ENCODE peak calls at places on chromosome 1, in four cellular contexts. T is adrenal gland, V is stomach, B is heart left ventricle. P is an unnamed sample. For H3K9me3, the result is how much of the 10 kb centered on the place peaks cover.

GRCh38 chr1:22916469-22916817 is 56.2 kb downstream of the LACTBL1 start:
- DNase-seq in V (no peak), B (no peak), T (no peak), P (peak)

GRCh38 chr1:223831755-223832636 is 13.8 kb downstream of the TP53BP2 start:
- DNase-seq in V (no peak), B (no peak), T (no peak), P (no peak)

GRCh38 chr1:119676571-119677206 is 28.6 kb upstream of the ZNF697 start:
- DNase-seq in B (no peak), V (no peak), T (no peak), P (peak)

GRCh38 chr1:40848530-40849189 is 13.5 kb downstream of the CITED4 start:
- DNase-seq in B (peak), T (peak), V (peak), P (peak)

GRCh38 chr1:205064741-205065316 is 19.4 kb downstream of the TMEM81 start:
- DNase-seq in T (no peak), V (no peak), B (no peak), P (no peak)

GRCh38 chr1:118504867-118505266 is 319.8 kb upstream of the SPAG17 start:
- DNase-seq in V (peak), T (peak), B (peak), P (no peak)

GRCh38 chr1:85884372-85885035 is 176.3 kb upstream of the ZNHIT6 start:
- DNase-seq in B (no peak), T (no peak), V (no peak), P (no peak)

GRCh38 chr1:39189592-39190041 is 14.9 kb upstream of the MACF1 start:
- DNase-seq in V (no peak), B (no peak), T (no peak), P (no peak)

GRCh38 chr1:56502700-56503245 is 76.6 kb downstream of the PLPP3 start:
- DNase-seq in T (peak), B (no peak), V (no peak), P (no peak)

GRCh38 chr1:1873186-1873585 is 17.7 kb downstream of the GNB1 start:
- DNase-seq in B (peak), V (peak), T (peak), P (no peak)

GRCh38 chr1:99481391-99481996 is 164.4 kb upstream of the PALMD start:
- DNase-seq in B (peak), V (no peak), T (peak), P (no peak)

GRCh38 chr1:230140221-230141001 is 73.4 kb downstream of the GALNT2 start:
- DNase-seq in T (no peak), B (peak), V (no peak), P (peak)

GRCh38 chr1:109282497-109282951 is 421 bp downstream of the PSRC1 start:
- DNase-seq in T (no peak), V (no peak), B (no peak), P (no peak)

GRCh38 chr1:205247130-205247921 is 19.6 kb downstream of the TMCC2 start:
- DNase-seq in B (no peak), V (no peak), T (no peak), P (no peak)

GRCh38 chr1:241203817-241204216 is 153.2 kb downstream of the RGS7 start:
- DNase-seq in T (no peak), B (no peak), V (no peak), P (no peak)

GRCh38 chr1:11804666-11805453 is 904 bp downstream of the MTHFR start:
- DNase-seq in T (peak), V (peak), B (peak), P (no peak)

GRCh38 chr1:246760426-246761347 is 36.5 kb downstream of the SCCPDH start:
- DNase-seq in T (no peak), B (no peak), V (no peak), P (no peak)

GRCh38 chr1:220917535-220918209 is 38.4 kb downstream of the HLX start:
- DNase-seq in B (no peak), T (no peak), V (no peak), P (no peak)

GRCh38 chr1:83508485-83509151 is 490.3 kb downstream of the TTLL7 start:
- DNase-seq in B (peak), T (peak), V (no peak), P (peak)

GRCh38 chr1:170707959-170708666 is 44.2 kb downstream of the PRRX1 start:
- DNase-seq in V (no peak), B (no peak), T (peak), P (no peak)

GRCh38 chr1:225655509-225656258 is 2.8 kb upstream of the ENAH start:
- DNase-seq in T (peak), V (peak), B (peak), P (peak)

GRCh38 chr1:85089203-85089602 is 40.9 kb upstream of the MCOLN3 start:
- DNase-seq in T (no peak), B (no peak), V (no peak), P (no peak)

GRCh38 chr1:243962541-243962940 is 88.5 kb upstream of the ZBTB18 start:
- DNase-seq in V (no peak), B (no peak), T (no peak), P (no peak)

GRCh38 chr1:31866450-31866801 is 50.6 kb upstream of the SPOCD1 start:
- DNase-seq in T (no peak), B (no peak), V (no peak), P (no peak)

GRCh38 chr1:171912509-171913185 is 71.3 kb downstream of the DNM3 start:
- DNase-seq in T (no peak), B (no peak), V (no peak), P (no peak)

GRCh38 chr1:206479164-206480125 is 9.2 kb downstream of the IKBKE start:
- DNase-seq in V (peak), T (peak), B (peak), P (peak)

GRCh38 chr1:245279346-245279745 is 124.6 kb downstream of the KIF26B start:
- DNase-seq in B (no peak), V (no peak), T (no peak), P (no peak)

GRCh38 chr1:93620841-93621210 is 60.8 kb downstream of the BCAR3 start:
- DNase-seq in V (peak), B (no peak), T (no peak), P (no peak)

GRCh38 chr1:155974208-155975165 is 3.9 kb downstream of the ARHGEF2 start:
- DNase-seq in T (no peak), B (no peak), V (no peak), P (no peak)

GRCh38 chr1:87673748-87674147 is 345.1 kb downstream of the LMO4 start:
- DNase-seq in V (no peak), B (no peak), T (no peak), P (no peak)

GRCh38 chr1:198880397-198880796 is 241.6 kb downstream of the PTPRC start:
- DNase-seq in V (no peak), T (no peak), B (no peak), P (no peak)

GRCh38 chr1:198880818-198881597 is 242.2 kb downstream of the PTPRC start:
- DNase-seq in T (peak), V (no peak), B (no peak), P (no peak)

GRCh38 chr1:198879711-198880306 is 241.0 kb downstream of the PTPRC start:
- DNase-seq in B (no peak), V (no peak), T (no peak), P (no peak)

GRCh38 chr1:198878566-198878965 is 239.7 kb downstream of the PTPRC start:
- DNase-seq in B (no peak), T (no peak), V (no peak), P (no peak)

DNA sequence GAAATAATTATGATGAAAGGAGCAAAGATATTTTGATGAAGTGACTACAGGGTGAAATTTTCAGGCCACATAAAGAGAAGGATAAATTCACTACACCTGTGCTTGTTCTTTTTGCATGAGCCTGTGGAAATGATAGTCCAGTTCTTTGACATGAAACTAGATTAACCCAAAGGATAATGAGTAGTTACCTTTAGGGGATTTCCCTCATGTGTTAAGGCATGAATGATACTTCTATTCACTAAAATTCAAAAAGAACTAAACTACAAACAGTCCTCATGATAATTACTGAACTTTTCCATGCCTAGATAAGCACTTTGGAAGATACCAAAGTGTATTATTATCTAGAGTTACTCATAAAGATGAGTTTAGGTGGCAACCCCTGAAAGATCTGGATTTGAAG is 244.3 kb downstream of the PTPRC start:
- DNase-seq in T (no peak), V (no peak), B (no peak), P (no peak)
- TF ChIP-seq POLR2A in T (no peak), V (no peak), B (no peak), P (no peak)

DNA sequence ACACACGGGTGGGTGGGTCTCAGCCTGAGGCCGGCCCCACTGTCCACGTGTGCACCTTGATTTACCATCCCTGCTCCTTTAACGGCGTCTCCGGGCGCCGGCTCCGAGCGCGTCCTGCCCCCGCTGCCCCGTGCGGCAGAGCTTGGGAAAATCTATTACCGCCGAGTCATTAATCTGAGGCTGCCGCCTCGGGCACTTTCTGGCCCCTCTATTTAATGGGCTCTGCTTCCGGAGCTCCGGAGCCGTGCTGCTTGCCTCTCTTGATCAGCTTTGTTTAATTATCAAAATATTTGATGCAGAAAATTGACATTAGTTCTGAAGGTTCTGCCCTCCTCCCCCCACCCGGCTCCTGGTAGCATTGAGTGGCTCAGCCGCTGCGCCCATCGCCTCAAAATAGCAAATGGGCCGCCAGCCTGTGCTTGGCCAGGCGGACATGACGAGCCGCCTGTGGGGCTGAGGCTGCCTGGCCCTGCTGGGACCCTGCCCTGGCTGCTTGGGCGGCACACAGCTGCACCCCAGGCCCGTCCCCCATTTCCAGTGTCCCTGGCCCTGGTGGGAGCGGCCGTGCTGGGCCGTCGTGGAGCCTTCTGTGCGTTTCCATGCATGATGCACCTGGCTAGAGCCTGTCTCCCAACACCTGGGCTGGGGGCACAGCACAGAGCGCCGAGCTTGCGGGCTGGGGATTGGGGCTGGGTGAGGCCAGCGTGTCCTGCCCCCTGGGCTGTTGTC is 81.6 kb upstream of the TTC34 start:
- DNase-seq in B (no peak), V (no peak), T (no peak), P (no peak)
- H3K9me3 ChIP-seq in B (under half), V (under half), T (under half), P (under half)

GRCh38 chr1:43537423-43538142 is 6.9 kb downstream of the PTPRF start:
- DNase-seq in B (no peak), T (no peak), V (peak), P (peak)
- H3K27ac ChIP-seq in B (no peak), T (no peak), V (peak), P (peak)

GRCh38 chr1:234529661-234530237 is 50.8 kb upstream of the TARBP1 start:
- DNase-seq in B (no peak), V (no peak), T (no peak), P (no peak)

GRCh38 chr1:234533034-234533571 is 54.1 kb upstream of the TARBP1 start:
- DNase-seq in V (no peak), T (peak), B (peak), P (no peak)

GRCh38 chr1:234530641-234531040 is 51.7 kb upstream of the TARBP1 start:
- DNase-seq in V (no peak), B (no peak), T (no peak), P (no peak)

GRCh38 chr1:234532511-234532922 is 53.5 kb upstream of the TARBP1 start:
- DNase-seq in B (peak), T (peak), V (peak), P (peak)

DNA sequence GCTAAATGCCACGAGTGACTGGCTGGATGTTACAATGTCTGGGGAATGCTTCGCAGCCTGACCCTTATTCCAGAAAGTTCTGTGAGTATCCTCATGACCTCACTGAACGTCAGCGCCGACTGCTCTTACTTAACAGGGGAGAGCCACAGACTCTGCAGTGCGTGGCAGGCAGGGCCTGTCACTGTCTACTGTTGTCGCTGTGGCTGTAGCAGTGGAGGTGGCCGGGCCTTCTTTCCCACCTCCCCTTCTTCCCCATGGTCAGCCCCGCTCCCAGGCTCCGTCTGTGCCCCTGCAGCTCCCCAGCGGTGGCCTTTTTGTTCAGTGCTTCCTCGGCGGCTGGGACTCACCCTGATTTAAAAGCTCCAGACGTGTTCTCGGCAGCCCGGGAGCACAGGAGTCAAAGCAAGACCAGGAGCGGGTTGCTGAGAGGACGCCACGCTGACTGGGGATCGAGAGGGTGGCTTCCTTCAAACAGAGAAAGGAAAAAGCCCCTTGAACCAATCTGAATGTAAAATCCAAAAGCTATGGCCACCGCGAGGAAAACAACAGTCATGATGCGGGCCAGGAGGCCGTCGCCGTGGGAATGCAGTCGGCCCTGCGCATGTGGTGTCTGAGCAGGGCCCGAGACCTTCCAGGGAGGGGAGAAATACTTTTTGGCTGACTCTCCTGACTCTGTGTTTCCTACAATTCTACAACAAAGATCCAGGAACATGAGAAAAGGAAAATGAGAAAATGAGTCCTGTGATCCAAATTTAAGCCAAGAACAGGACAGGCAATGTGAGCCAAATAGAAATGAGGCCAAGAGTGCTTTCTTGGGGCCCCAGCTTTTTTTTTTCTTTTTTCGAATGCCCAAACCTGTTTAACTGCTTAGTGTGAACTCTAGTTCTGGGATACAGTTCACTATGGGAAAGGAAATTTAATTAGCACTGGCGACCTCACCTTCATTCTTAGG is 52.5 kb upstream of the TARBP1 start:
- DNase-seq in T (peak), V (peak), B (peak), P (no peak)
- TF ChIP-seq POLR2A in T (no peak), V (no peak), B (no peak), P (peak)

GRCh38 chr1:7400566-7400965 is 370.5 kb upstream of the VAMP3 start:
- DNase-seq in V (peak), T (no peak), B (no peak), P (no peak)

GRCh38 chr1:7402548-7402850 is 368.6 kb upstream of the VAMP3 start:
- DNase-seq in B (no peak), T (no peak), V (no peak), P (no peak)

GRCh38 chr1:7399514-7400125 is 371.5 kb upstream of the VAMP3 start:
- DNase-seq in V (no peak), T (no peak), B (no peak), P (no peak)

GRCh38 chr1:7401814-7402547 is 369.1 kb upstream of the VAMP3 start:
- DNase-seq in V (peak), T (peak), B (no peak), P (no peak)

DNA sequence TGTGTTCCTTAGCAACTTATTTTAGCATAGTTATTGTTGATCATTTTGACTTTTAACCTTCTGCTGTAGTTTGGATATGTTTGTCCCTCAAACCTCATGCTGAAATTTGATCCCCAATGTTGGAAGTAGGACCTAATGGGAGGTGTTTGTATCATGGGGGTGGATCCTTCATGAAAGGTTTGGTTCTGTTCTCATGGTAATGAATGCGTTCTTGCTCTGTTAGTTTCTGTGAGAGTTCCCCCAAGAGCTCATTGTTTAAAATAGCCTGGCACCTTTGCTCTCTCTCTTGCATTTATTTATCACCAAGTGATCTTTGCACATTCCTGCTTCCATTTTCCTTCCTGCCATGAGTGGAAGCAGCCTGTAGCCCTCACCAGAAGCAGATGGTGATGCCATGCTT is 372.1 kb upstream of the VAMP3 start:
- DNase-seq in V (no peak), B (no peak), T (no peak), P (no peak)
- H3K9me3 ChIP-seq in V (under half), B (under half), T (under half), P (under half)

P was measured in right lobe of liver.